ENCODE peak calls at places on chromosomes 2 and 18, in six cellular contexts. One of them, this sample, is unnamed.

GRCh38 chr18:48840491-48840877 is 110.3 kb downstream of the SMAD7 start:
- DNase-seq in aorta: peak
- DNase-seq in thoracic aorta: no peak
- DNase-seq in HCT116: no peak
- DNase-seq in tibial artery: no peak
- DNase-seq in caudate nucleus: peak
- DNase-seq in this sample: no peak

GRCh38 chr2:108492364-108492763 is 41.9 kb upstream of the LIMS1 start:
- DNase-seq in aorta: no peak
- DNase-seq in thoracic aorta: no peak
- DNase-seq in tibial artery: no peak
- DNase-seq in HCT116: no peak
- DNase-seq in caudate nucleus: no peak
- DNase-seq in this sample: no peak

GRCh38 chr18:25349131-25349925 is 2.6 kb downstream of the ZNF521 start:
- DNase-seq in caudate nucleus: peak
- DNase-seq in thoracic aorta: no peak
- DNase-seq in tibial artery: peak
- DNase-seq in aorta: peak
- DNase-seq in HCT116: no peak
- DNase-seq in this sample: peak

GRCh38 chr2:12856934-12857660 is 140.4 kb downstream of the TRIB2 start:
- DNase-seq in HCT116: no peak
- DNase-seq in caudate nucleus: no peak
- DNase-seq in tibial artery: no peak
- DNase-seq in thoracic aorta: no peak
- DNase-seq in aorta: no peak
- DNase-seq in this sample: no peak

GRCh38 chr2:108459441-108459840 is 10.4 kb downstream of the GCC2 start:
- DNase-seq in HCT116: no peak
- DNase-seq in caudate nucleus: no peak
- DNase-seq in tibial artery: no peak
- DNase-seq in thoracic aorta: no peak
- DNase-seq in aorta: no peak
- DNase-seq in this sample: no peak

GRCh38 chr2:217510790-217511291 is 492.0 kb downstream of the TNS1 start:
- DNase-seq in thoracic aorta: peak
- DNase-seq in tibial artery: peak
- DNase-seq in HCT116: peak
- DNase-seq in aorta: no peak
- DNase-seq in caudate nucleus: no peak
- DNase-seq in this sample: peak

GRCh38 chr2:229141626-229142025 is 129.5 kb downstream of the PID1 start:
- DNase-seq in tibial artery: no peak
- DNase-seq in aorta: no peak
- DNase-seq in thoracic aorta: no peak
- DNase-seq in HCT116: no peak
- DNase-seq in caudate nucleus: no peak
- DNase-seq in this sample: no peak

GRCh38 chr2:113872201-113872600 is 17.7 kb upstream of the ACTR3 start:
- DNase-seq in tibial artery: no peak
- DNase-seq in HCT116: no peak
- DNase-seq in aorta: no peak
- DNase-seq in thoracic aorta: no peak
- DNase-seq in caudate nucleus: no peak
- DNase-seq in this sample: no peak

GRCh38 chr2:106885981-106886915 is at the start of gene ST6GAL2:
- DNase-seq in caudate nucleus: peak
- DNase-seq in aorta: peak
- DNase-seq in tibial artery: peak
- DNase-seq in thoracic aorta: no peak
- DNase-seq in HCT116: no peak
- DNase-seq in this sample: peak

GRCh38 chr2:102505290-102505689 is 32.3 kb downstream of the SLC9A4 start:
- DNase-seq in thoracic aorta: no peak
- DNase-seq in HCT116: no peak
- DNase-seq in tibial artery: peak
- DNase-seq in aorta: no peak
- DNase-seq in caudate nucleus: no peak
- DNase-seq in this sample: no peak

DNA sequence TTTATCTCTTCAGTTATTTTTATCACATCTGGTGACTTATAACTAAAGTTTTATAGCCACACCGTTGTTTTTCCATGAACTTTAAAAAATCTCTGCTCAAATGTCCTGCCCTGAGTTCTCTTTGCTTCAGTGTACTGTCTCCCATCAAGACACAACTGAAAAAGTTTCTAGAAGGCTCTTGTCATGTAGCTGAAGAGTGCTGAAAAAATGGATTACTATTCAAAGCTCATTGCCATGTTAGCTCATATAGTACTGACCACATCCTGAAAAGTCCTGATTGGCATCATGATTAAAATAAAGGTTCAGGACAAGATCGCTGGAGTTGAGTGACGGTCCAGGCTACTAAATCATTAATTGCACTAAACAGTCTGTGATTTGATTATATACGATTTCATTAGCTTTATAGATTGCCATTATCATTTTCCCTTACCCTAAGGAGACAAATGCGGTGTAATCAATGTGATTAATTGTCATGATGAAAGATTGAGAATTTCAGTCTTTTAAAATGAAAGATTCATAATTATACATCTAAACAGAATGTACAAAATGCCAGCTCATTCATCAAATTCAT is 62.2 kb downstream of the MFSD6 start:
- DNase-seq in HCT116: no peak
- DNase-seq in aorta: no peak
- DNase-seq in thoracic aorta: no peak
- DNase-seq in tibial artery: no peak
- DNase-seq in caudate nucleus: no peak
- DNase-seq in this sample: no peak
- H3K27ac ChIP-seq in HCT116: no peak
- H3K27ac ChIP-seq in aorta: no peak
- H3K27ac ChIP-seq in thoracic aorta: no peak
- H3K27ac ChIP-seq in tibial artery: no peak
- H3K27ac ChIP-seq in caudate nucleus: no peak
- H3K27ac ChIP-seq in this sample: no peak

DNA sequence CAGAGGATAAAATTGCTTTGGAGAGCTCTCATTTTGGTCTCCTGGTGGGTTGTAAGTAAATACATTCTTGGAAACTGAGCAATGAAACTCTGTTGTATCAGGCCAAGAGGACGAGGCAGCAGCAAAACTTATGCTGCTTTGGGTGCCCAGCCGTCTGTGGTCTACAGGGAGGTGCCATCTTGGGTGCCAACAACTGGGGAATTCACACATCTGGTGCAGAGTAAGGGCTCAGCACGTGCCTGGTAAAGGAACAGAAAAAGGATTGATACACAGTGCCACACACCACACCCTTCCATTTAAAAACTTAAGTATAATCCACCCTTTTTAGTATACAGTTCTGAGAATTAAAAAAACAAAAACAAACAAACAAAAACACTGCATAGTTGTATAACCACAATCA is 221.9 kb downstream of the TSN start:
- DNase-seq in tibial artery: no peak
- DNase-seq in aorta: no peak
- DNase-seq in caudate nucleus: no peak
- DNase-seq in thoracic aorta: no peak
- DNase-seq in HCT116: no peak
- DNase-seq in this sample: no peak
- H3K27ac ChIP-seq in tibial artery: no peak
- H3K27ac ChIP-seq in aorta: no peak
- H3K27ac ChIP-seq in caudate nucleus: no peak
- H3K27ac ChIP-seq in thoracic aorta: no peak
- H3K27ac ChIP-seq in HCT116: no peak
- H3K27ac ChIP-seq in this sample: no peak

GRCh38 chr2:66495788-66496640 is 61.1 kb downstream of the MEIS1 start:
- DNase-seq in HCT116: no peak
- DNase-seq in thoracic aorta: peak
- DNase-seq in caudate nucleus: no peak
- DNase-seq in tibial artery: peak
- DNase-seq in aorta: peak
- DNase-seq in this sample: peak

GRCh38 chr2:66498597-66498910 is 63.6 kb downstream of the MEIS1 start:
- DNase-seq in HCT116: no peak
- DNase-seq in aorta: no peak
- DNase-seq in thoracic aorta: no peak
- DNase-seq in caudate nucleus: no peak
- DNase-seq in tibial artery: no peak
- DNase-seq in this sample: peak

GRCh38 chr2:66494708-66495107 is 59.8 kb downstream of the MEIS1 start:
- DNase-seq in caudate nucleus: no peak
- DNase-seq in thoracic aorta: peak
- DNase-seq in aorta: no peak
- DNase-seq in tibial artery: peak
- DNase-seq in HCT116: no peak
- DNase-seq in this sample: no peak

GRCh38 chr2:66497706-66498596 is 63.0 kb downstream of the MEIS1 start:
- DNase-seq in aorta: no peak
- DNase-seq in tibial artery: no peak
- DNase-seq in HCT116: no peak
- DNase-seq in thoracic aorta: no peak
- DNase-seq in caudate nucleus: no peak
- DNase-seq in this sample: no peak

DNA sequence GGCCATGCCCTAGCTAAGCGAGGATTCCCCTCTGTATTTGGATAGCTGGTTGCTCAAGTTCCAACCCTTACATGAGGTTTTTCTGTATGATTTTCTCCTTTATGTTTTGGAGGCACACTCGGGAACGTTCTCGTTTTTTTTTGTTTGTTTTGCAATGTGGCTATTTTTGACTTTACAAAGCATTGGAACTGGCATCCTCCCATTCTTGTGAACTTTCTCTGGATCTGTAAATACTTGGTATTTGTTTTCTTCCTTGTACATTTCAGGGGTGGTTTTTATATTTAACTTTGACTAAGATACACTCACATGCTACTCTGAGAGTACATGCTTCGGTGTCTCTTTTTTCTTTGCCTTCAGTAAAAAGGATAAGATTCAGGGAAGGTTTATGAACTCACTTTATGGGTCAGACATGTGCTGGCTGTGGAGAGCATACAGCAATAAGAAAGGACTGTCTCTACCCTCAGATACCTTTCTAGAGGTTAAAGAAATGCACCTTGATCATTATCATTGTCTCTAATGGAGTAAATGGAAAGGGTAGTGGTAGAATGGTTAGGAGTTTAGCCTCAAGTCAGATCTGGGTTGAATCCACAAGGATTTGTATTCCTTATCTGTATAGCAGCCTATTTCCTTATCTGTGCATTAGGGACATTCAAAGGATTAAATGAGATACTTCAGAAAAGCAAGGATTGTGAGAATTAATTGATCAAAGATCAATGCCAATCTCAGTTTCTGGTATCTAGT is 61.9 kb downstream of the MEIS1 start:
- DNase-seq in aorta: no peak
- DNase-seq in caudate nucleus: no peak
- DNase-seq in HCT116: no peak
- DNase-seq in thoracic aorta: no peak
- DNase-seq in tibial artery: no peak
- DNase-seq in this sample: no peak
- H3K27ac ChIP-seq in aorta: peak
- H3K27ac ChIP-seq in caudate nucleus: no peak
- H3K27ac ChIP-seq in HCT116: no peak
- H3K27ac ChIP-seq in thoracic aorta: peak
- H3K27ac ChIP-seq in tibial artery: peak
- H3K27ac ChIP-seq in this sample: no peak

GRCh38 chr2:197308635-197309368 is 1.8 kb downstream of the ANKRD44 start:
- DNase-seq in caudate nucleus: no peak
- DNase-seq in HCT116: no peak
- DNase-seq in thoracic aorta: no peak
- DNase-seq in tibial artery: no peak
- DNase-seq in aorta: no peak
- DNase-seq in this sample: no peak

GRCh38 chr2:197307933-197308521 is 2.6 kb downstream of the ANKRD44 start:
- DNase-seq in tibial artery: no peak
- DNase-seq in HCT116: no peak
- DNase-seq in thoracic aorta: no peak
- DNase-seq in caudate nucleus: no peak
- DNase-seq in aorta: no peak
- DNase-seq in this sample: no peak

GRCh38 chr2:197310940-197311485 is 433 bp upstream of the ANKRD44 start:
- DNase-seq in thoracic aorta: no peak
- DNase-seq in HCT116: no peak
- DNase-seq in tibial artery: no peak
- DNase-seq in caudate nucleus: no peak
- DNase-seq in aorta: no peak
- DNase-seq in this sample: no peak

GRCh38 chr2:197310271-197310939 is at the start of gene ANKRD44:
- DNase-seq in HCT116: peak
- DNase-seq in tibial artery: peak
- DNase-seq in caudate nucleus: peak
- DNase-seq in aorta: peak
- DNase-seq in thoracic aorta: peak
- DNase-seq in this sample: peak

GRCh38 chr2:197309369-197310231 is 980 bp downstream of the ANKRD44 start:
- DNase-seq in tibial artery: peak
- DNase-seq in HCT116: no peak
- DNase-seq in caudate nucleus: no peak
- DNase-seq in thoracic aorta: no peak
- DNase-seq in aorta: peak
- DNase-seq in this sample: peak
- H3K27ac ChIP-seq in tibial artery: peak
- H3K27ac ChIP-seq in HCT116: no peak
- H3K27ac ChIP-seq in caudate nucleus: peak
- H3K27ac ChIP-seq in thoracic aorta: peak
- H3K27ac ChIP-seq in aorta: peak
- H3K27ac ChIP-seq in this sample: no peak